ENCODE peak calls at places on chromosome 13, in six cellular contexts. H, T, A, B, W and X are unnamed samples.

GRCh38 chr13:32549788-32550187 is 11.2 kb upstream of the N4BP2L2 start:
- DNase-seq in H (no peak), T (no peak), A (no peak), B (no peak), W (no peak), X (no peak)

GRCh38 chr13:45875951-45876350 is 24.4 kb upstream of the SIAH3 start:
- DNase-seq in A (no peak), T (no peak), W (no peak), H (no peak), B (no peak), X (no peak)

GRCh38 chr13:54383604-54384003 is 1355.0 kb downstream of the OLFM4 start:
- DNase-seq in B (no peak), H (no peak), W (no peak), A (no peak), T (no peak), X (no peak)

GRCh38 chr13:93246069-93246468 is 19.5 kb downstream of the GPC6 start:
- DNase-seq in A (no peak), H (no peak), T (no peak), B (no peak), W (no peak), X (no peak)

GRCh38 chr13:97018029-97018819 is 23.9 kb upstream of the OXGR1 start:
- DNase-seq in W (peak), H (peak), T (peak), B (no peak), A (peak), X (peak)

GRCh38 chr13:97308735-97309429 is 86.7 kb downstream of the MBNL2 start:
- DNase-seq in B (no peak), W (no peak), H (no peak), A (no peak), T (no peak), X (peak)

GRCh38 chr13:70959376-70959775 is 851.1 kb upstream of the KLHL1 start:
- DNase-seq in A (no peak), W (no peak), T (no peak), B (no peak), H (no peak), X (no peak)

GRCh38 chr13:30394798-30395191 is 27.5 kb upstream of the UBE2L5 start:
- DNase-seq in B (no peak), T (no peak), H (no peak), W (no peak), A (no peak), X (peak)

GRCh38 chr13:109700176-109700575 is 86.2 kb downstream of the IRS2 start:
- DNase-seq in W (no peak), T (peak), H (peak), B (no peak), A (no peak), X (peak)

GRCh38 chr13:107200491-107200890 is 632.6 kb upstream of the ARGLU1 start:
- DNase-seq in H (no peak), A (no peak), T (no peak), W (no peak), B (no peak), X (no peak)

GRCh38 chr13:31264146-31264545 is 64.4 kb downstream of the B3GLCT start:
- DNase-seq in H (no peak), W (no peak), T (no peak), A (no peak), B (no peak), X (peak)

GRCh38 chr13:33081666-33082065 is 65.4 kb downstream of the KL start:
- DNase-seq in T (no peak), H (no peak), W (no peak), B (no peak), A (no peak), X (no peak)

GRCh38 chr13:74047925-74048324 is 86.3 kb downstream of the KLF12 start:
- DNase-seq in A (no peak), W (no peak), H (peak), B (no peak), T (no peak), X (peak)

GRCh38 chr13:72599148-72599743 is 128.2 kb downstream of the MZT1 start:
- DNase-seq in H (no peak), A (no peak), W (no peak), T (no peak), B (no peak), X (no peak)

GRCh38 chr13:78826312-78826711 is 167.4 kb upstream of the OBI1 start:
- DNase-seq in T (no peak), W (no peak), H (no peak), B (no peak), A (no peak), X (no peak)